ENCODE peak calls at places on chromosomes 11 and 22, in four cellular contexts. One of them, this sample, is unnamed.

GRCh38 chr11:35307221-35307621 is 112.1 kb downstream of the SLC1A2 start:
- DNase-seq in WTC11: no peak
- DNase-seq in HepG2: no peak
- DNase-seq in K562: no peak
- DNase-seq in this sample: no peak

GRCh38 chr11:112526699-112527410 is 266.2 kb upstream of the PLET1 start:
- DNase-seq in K562: no peak
- DNase-seq in WTC11: no peak
- DNase-seq in HepG2: no peak
- DNase-seq in this sample: no peak

GRCh38 chr11:72683782-72684200 is 9.6 kb upstream of the PDE2A start:
- DNase-seq in K562: peak; percentile 80
- DNase-seq in WTC11: peak; percentile 92
- DNase-seq in HepG2: peak; percentile 33
- DNase-seq in this sample: peak; percentile 82

GRCh38 chr11:134516529-134516928 is 104.5 kb upstream of the B3GAT1 start:
- DNase-seq in K562: no peak
- DNase-seq in HepG2: no peak
- DNase-seq in WTC11: peak; percentile 35
- DNase-seq in this sample: no peak

GRCh38 chr11:134645576-134645975 is 233.5 kb upstream of the B3GAT1 start:
- DNase-seq in WTC11: no peak
- DNase-seq in K562: no peak
- DNase-seq in HepG2: no peak
- DNase-seq in this sample: no peak

GRCh38 chr11:74171630-74172465 is 759 bp downstream of the PPME1 start:
- DNase-seq in HepG2: no peak
- DNase-seq in WTC11: no peak
- DNase-seq in K562: no peak
- DNase-seq in this sample: no peak

GRCh38 chr22:48153726-48154125 is 1391.3 kb downstream of the TBC1D22A start:
- DNase-seq in WTC11: no peak
- DNase-seq in K562: no peak
- DNase-seq in HepG2: no peak
- DNase-seq in this sample: no peak

GRCh38 chr11:95459268-95460040 is 228.5 kb upstream of the SESN3 start:
- DNase-seq in WTC11: no peak
- DNase-seq in K562: no peak
- DNase-seq in HepG2: no peak
- DNase-seq in this sample: no peak

GRCh38 chr11:83194284-83195175 is 1.0 kb downstream of the ANKRD42 start:
- DNase-seq in K562: peak; percentile 58
- DNase-seq in WTC11: peak; percentile 34
- DNase-seq in HepG2: peak; percentile 38
- DNase-seq in this sample: peak; percentile 44

GRCh38 chr11:35511666-35512065 is 13.8 kb downstream of the PAMR1 start:
- DNase-seq in K562: no peak
- DNase-seq in HepG2: no peak
- DNase-seq in WTC11: no peak
- DNase-seq in this sample: no peak

GRCh38 chr11:129951883-129952262 is 50.8 kb downstream of the PRDM10 start:
- DNase-seq in K562: no peak
- DNase-seq in HepG2: no peak
- DNase-seq in WTC11: no peak
- DNase-seq in this sample: no peak

GRCh38 chr11:75422248-75423231 is 10.5 kb downstream of the KLHL35 start:
- DNase-seq in WTC11: no peak
- DNase-seq in HepG2: peak; percentile 86
- DNase-seq in K562: peak; percentile 76
- DNase-seq in this sample: no peak

GRCh38 chr11:15216678-15217077 is 102.0 kb downstream of the INSC start:
- DNase-seq in WTC11: peak; percentile 36
- DNase-seq in HepG2: no peak
- DNase-seq in K562: peak; percentile 36
- DNase-seq in this sample: peak; percentile 27

GRCh38 chr11:47125083-47125482 is 51.6 kb downstream of the ARFGAP2 start:
- DNase-seq in HepG2: no peak
- DNase-seq in WTC11: no peak
- DNase-seq in K562: no peak
- DNase-seq in this sample: peak; percentile 32

GRCh38 chr22:28909375-28909774 is 26.0 kb downstream of the ZNRF3 start:
- DNase-seq in K562: peak; percentile 25
- DNase-seq in HepG2: no peak
- DNase-seq in WTC11: no peak
- DNase-seq in this sample: no peak

GRCh38 chr22:28911279-28911640 is 27.9 kb downstream of the ZNRF3 start:
- DNase-seq in WTC11: no peak
- DNase-seq in HepG2: no peak
- DNase-seq in K562: no peak
- DNase-seq in this sample: no peak

GRCh38 chr22:28915969-28916368 is 32.6 kb downstream of the ZNRF3 start:
- DNase-seq in HepG2: no peak
- DNase-seq in K562: no peak
- DNase-seq in WTC11: no peak
- DNase-seq in this sample: no peak

GRCh38 chr22:28910575-28911278 is 27.4 kb downstream of the ZNRF3 start:
- DNase-seq in K562: no peak
- DNase-seq in HepG2: no peak
- DNase-seq in WTC11: no peak
- DNase-seq in this sample: no peak

GRCh38 chr22:28911777-28912669 is 28.7 kb downstream of the ZNRF3 start:
- DNase-seq in WTC11: no peak
- DNase-seq in K562: no peak
- DNase-seq in HepG2: peak; percentile 89
- DNase-seq in this sample: no peak
- TF ChIP-seq ELF4 in WTC11: no peak
- TF ChIP-seq ELF4 in K562: no peak
- TF ChIP-seq ELF4 in HepG2: no peak
- TF ChIP-seq ELF4 in this sample: no peak

GRCh38 chr11:16921019-16921418 is 93.2 kb downstream of the PLEKHA7 start:
- DNase-seq in K562: no peak
- DNase-seq in HepG2: no peak
- DNase-seq in WTC11: no peak
- DNase-seq in this sample: no peak

GRCh38 chr11:16912607-16913006 is 101.6 kb downstream of the PLEKHA7 start:
- DNase-seq in K562: no peak
- DNase-seq in HepG2: no peak
- DNase-seq in WTC11: no peak
- DNase-seq in this sample: no peak

GRCh38 chr11:16920559-16920958 is 93.7 kb downstream of the PLEKHA7 start:
- DNase-seq in WTC11: no peak
- DNase-seq in K562: no peak
- DNase-seq in HepG2: no peak
- DNase-seq in this sample: no peak

DNA sequence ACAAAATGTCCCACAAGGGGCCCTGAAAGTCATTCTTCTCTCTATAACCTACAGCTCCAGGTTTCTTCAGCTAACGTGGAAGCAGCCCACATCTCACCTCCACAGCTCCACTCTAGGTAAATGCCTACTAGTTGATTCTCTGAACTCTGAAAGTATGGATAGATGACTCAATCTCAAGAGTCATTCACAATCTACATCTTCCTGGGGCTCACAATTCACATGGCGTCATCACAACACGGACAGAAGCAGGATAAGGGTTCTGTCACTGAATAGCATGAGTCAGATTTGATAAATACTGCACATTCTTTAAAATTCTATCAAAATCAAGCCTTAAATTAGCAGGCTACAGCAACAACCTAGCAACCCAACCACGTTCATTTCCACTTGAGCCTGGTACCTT is 96.3 kb downstream of the PLEKHA7 start:
- DNase-seq in K562: no peak
- DNase-seq in WTC11: no peak
- DNase-seq in HepG2: no peak
- DNase-seq in this sample: no peak
- TF ChIP-seq ELF4 in K562: no peak
- TF ChIP-seq ELF4 in WTC11: no peak
- TF ChIP-seq ELF4 in HepG2: no peak
- TF ChIP-seq ELF4 in this sample: no peak

GRCh38 chr22:33726294-33726711 is 194.0 kb downstream of the LARGE1 start:
- DNase-seq in HepG2: no peak
- DNase-seq in WTC11: no peak
- DNase-seq in K562: no peak
- DNase-seq in this sample: no peak
- TF ChIP-seq ELF4 in HepG2: no peak
- TF ChIP-seq ELF4 in WTC11: no peak
- TF ChIP-seq ELF4 in K562: no peak
- TF ChIP-seq ELF4 in this sample: no peak

DNA sequence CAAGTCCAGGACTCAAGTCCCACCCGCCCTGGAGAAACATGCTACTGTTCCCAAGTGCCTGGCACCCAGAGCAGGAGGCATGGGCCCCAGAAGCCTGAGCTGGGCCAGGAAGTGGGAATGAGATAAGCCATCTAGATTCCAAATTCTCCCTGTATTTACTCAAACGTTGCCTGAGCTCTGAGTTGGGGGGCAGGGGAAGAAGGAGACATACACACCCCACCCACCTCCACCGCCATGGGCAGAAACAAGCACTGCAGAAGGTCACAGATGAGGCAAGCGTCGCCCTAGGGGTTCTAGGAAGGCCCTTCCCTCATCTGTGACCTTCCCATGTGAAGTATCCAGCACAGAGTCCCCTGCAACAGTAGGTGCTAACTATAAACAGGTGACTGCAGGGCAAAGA is 54.0 kb downstream of the PLEKHA7 start:
- DNase-seq in K562: no peak
- DNase-seq in WTC11: no peak
- DNase-seq in HepG2: peak; percentile 56
- DNase-seq in this sample: no peak
- TF ChIP-seq ELF4 in K562: no peak
- TF ChIP-seq ELF4 in WTC11: no peak
- TF ChIP-seq ELF4 in HepG2: no peak
- TF ChIP-seq ELF4 in this sample: no peak

GRCh38 chr11:132914600-132914999 is 617.7 kb downstream of the OPCML start:
- DNase-seq in WTC11: no peak
- DNase-seq in K562: no peak
- DNase-seq in HepG2: no peak
- DNase-seq in this sample: no peak
- TF ChIP-seq ELF4 in WTC11: no peak
- TF ChIP-seq ELF4 in K562: no peak
- TF ChIP-seq ELF4 in HepG2: no peak
- TF ChIP-seq ELF4 in this sample: no peak